ENCODE peak calls at places on chromosomes 5 and 9, in four cellular contexts. T is IMR-90, S is neuronal stem cell, D is H1. X is an unnamed sample.

GRCh38 chr9:84990850-84991505 is 321.4 kb downstream of the NTRK2 start:
- DNase-seq in T (no peak), S (no peak), D (no peak), X (no peak)

GRCh38 chr5:158979749-158980521 is 119.8 kb downstream of the EBF1 start:
- DNase-seq in T (peak; percentile 29), S (no peak), D (no peak), X (no peak)

GRCh38 chr9:90086076-90086475 is 481.3 kb downstream of the GADD45G start:
- DNase-seq in T (no peak), S (no peak), D (no peak), X (peak; percentile 10)

GRCh38 chr5:13809921-13810320 is 134.6 kb downstream of the DNAH5 start:
- DNase-seq in T (no peak), S (no peak), D (no peak), X (no peak)

GRCh38 chr9:124149992-124150391 is 107.8 kb upstream of the NEK6 start:
- DNase-seq in T (peak; percentile 26), S (no peak), D (peak; percentile 39), X (no peak)

GRCh38 chr9:132168347-132168746 is 6.5 kb downstream of the NTNG2 start:
- DNase-seq in T (peak; percentile 52), S (no peak), D (no peak), X (no peak)

GRCh38 chr9:135677641-135678168 is 14.6 kb downstream of the LCN9 start:
- DNase-seq in T (no peak), S (no peak), D (no peak), X (no peak)

GRCh38 chr5:97980291-97980690 is 793.2 kb upstream of the RGMB start:
- DNase-seq in T (no peak), S (no peak), D (no peak), X (no peak)

GRCh38 chr9:138105123-138105415 is 227.5 kb downstream of the CACNA1B start:
- DNase-seq in T (no peak), S (no peak), D (no peak), X (no peak)

GRCh38 chr5:95738069-95738468 is 6.9 kb downstream of the RHOBTB3 start:
- DNase-seq in T (no peak), S (no peak), D (no peak), X (no peak)

GRCh38 chr5:154478224-154478565 is at the start of gene HAND1:
- DNase-seq in T (no peak), S (peak; percentile 80), D (peak; percentile 93), X (no peak)

GRCh38 chr9:2157277-2158105 is 142.3 kb downstream of the SMARCA2 start:
- DNase-seq in T (peak; percentile 69), S (no peak), D (no peak), X (peak; percentile 52)

GRCh38 chr9:32348289-32348688 is 36.2 kb upstream of the ACO1 start:
- DNase-seq in T (no peak), S (no peak), D (no peak), X (no peak)

GRCh38 chr5:18900644-18901043 is 1087.4 kb downstream of the CDH18 start:
- DNase-seq in T (no peak), S (no peak), D (no peak), X (no peak)

GRCh38 chr5:4977421-4977820 is 162.7 kb upstream of the ADAMTS16 start:
- DNase-seq in T (no peak), S (no peak), D (no peak), X (no peak)

GRCh38 chr5:59608745-59609144 is 284.8 kb downstream of the PDE4D start:
- DNase-seq in T (no peak), S (no peak), D (no peak), X (no peak)

GRCh38 chr5:52453176-52453575 is 334.5 kb upstream of the ITGA1 start:
- DNase-seq in T (no peak), S (no peak), D (no peak), X (no peak)

GRCh38 chr5:35354751-35355150 is 124.5 kb upstream of the PRLR start:
- DNase-seq in T (no peak), S (no peak), D (no peak), X (no peak)

GRCh38 chr9:110640736-110641135 is 27.9 kb upstream of the MUSK start:
- DNase-seq in T (no peak), S (no peak), D (no peak), X (no peak)

GRCh38 chr5:144028644-144029043 is 141.8 kb downstream of the YIPF5 start:
- DNase-seq in T (peak; percentile 84), S (no peak), D (no peak), X (no peak)

GRCh38 chr9:105385372-105385985 is 62.4 kb upstream of the FSD1L start:
- DNase-seq in T (no peak), S (no peak), D (no peak), X (no peak)

GRCh38 chr5:147893820-147894219 is 12.5 kb downstream of the C5orf46 start:
- DNase-seq in T (no peak), S (no peak), D (no peak), X (peak; percentile 92)

GRCh38 chr9:35566417-35566816 is 38.6 kb upstream of the TESK1 start:
- DNase-seq in T (no peak), S (no peak), D (no peak), X (no peak)

GRCh38 chr9:38682713-38683112 is 37.2 kb downstream of the FAM240B start:
- DNase-seq in T (peak; percentile 84), S (no peak), D (no peak), X (peak; percentile 73)

GRCh38 chr5:118468085-118468484 is 520.3 kb downstream of the DTWD2 start:
- DNase-seq in T (no peak), S (no peak), D (no peak), X (no peak)

GRCh38 chr9:134779640-134780039 is 101.0 kb upstream of the FCN2 start:
- DNase-seq in T (no peak), S (no peak), D (no peak), X (no peak)

GRCh38 chr5:86807046-86807712 is 189.4 kb downstream of the COX7C start:
- DNase-seq in T (no peak), S (no peak), D (no peak), X (no peak)

GRCh38 chr5:98942849-98943248 is 14.0 kb upstream of the CHD1 start:
- DNase-seq in T (no peak), S (no peak), D (no peak), X (peak; percentile 23)

GRCh38 chr5:135013445-135013844 is 20.6 kb downstream of the PITX1 start:
- DNase-seq in T (no peak), S (no peak), D (no peak), X (no peak)

GRCh38 chr9:116717150-116717549 is 30.0 kb downstream of the TRIM32 start:
- DNase-seq in T (no peak), S (no peak), D (no peak), X (no peak)

GRCh38 chr9:18142964-18143363 is 331.0 kb upstream of the ADAMTSL1 start:
- DNase-seq in T (no peak), S (no peak), D (no peak), X (no peak)

GRCh38 chr5:142590451-142591240 is 95.2 kb downstream of the FGF1 start:
- DNase-seq in T (no peak), S (no peak), D (no peak), X (peak; percentile 71)
- H3K27ac ChIP-seq in T (no peak overlapping the region), S (no peak overlapping the region), D (no peak overlapping the region), X (no peak overlapping the region)

DNA sequence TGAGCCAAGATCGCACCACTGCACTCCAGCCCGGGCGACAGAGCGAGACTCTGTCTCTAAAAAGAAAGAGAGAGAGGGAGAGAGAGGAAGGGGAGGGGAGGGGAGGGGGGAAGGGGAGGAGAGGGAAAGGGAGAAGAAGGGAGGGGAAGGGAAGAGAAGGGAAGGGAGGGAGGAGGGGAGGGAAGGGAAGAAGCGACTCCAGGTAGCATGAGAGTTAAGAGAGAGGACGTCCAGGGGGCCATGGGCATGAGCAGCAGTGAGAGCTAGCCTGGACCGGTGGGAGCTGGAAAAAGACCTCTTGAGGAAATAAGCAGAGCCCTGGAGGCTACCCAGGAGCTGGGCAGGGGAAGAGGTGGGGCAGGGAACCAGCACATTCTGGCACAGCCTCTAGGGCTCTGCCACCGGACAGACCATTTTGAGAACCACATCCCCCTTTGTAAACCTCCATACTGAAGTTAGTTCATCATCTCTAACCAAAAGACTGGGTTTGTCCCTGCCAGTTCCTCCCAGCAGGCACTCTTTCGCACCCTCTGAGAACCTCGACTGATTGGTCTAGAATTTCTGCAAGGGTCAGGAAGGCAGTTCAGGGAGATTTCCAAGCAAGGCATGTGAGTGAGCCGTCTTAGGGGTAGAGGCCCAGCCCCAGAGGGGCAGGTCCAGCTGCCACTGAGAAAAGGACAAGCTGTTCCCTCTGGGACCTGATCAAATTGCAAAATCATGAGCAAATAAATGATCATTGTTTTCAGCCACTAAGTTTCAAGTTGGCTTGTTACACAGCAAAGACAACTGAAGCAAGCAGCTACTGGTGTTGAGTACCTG is 11.7 kb downstream of the NAIF1 start:
- DNase-seq in T (no peak), S (no peak), D (no peak), X (no peak)
- H3K14ac ChIP-seq in T (no peak overlapping the region), S (no peak overlapping the region), D (no peak overlapping the region), X (peak overlapping the region; percentile 4)

DNA sequence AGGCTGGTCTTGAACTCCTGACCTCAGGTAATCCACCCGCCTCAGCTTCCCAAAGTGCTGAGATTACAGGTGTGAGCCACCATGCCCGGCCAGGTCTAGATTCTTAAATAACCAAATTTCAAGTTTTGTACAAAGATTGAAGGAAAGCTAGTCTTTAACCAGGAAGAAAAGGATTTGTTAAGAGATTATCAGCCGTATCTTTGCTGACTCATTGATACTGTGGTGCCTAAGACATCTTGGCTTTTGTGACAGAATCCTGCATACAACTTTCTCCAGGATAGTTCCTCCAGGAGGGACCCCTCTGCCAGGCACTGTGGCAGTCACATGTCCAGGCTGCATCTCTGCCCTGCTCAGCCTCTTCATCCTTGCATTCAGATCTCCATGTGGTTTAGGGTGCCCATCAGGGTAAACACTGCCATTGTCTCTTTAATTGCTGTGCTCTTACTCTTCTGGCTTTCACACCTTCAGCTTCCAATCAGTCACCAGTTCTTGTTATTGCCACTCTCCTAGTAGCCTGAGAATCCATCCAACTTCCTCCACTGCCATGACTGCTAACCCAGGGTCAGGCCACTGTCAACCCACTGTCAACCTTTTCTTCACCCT is 10.0 kb downstream of the MAP3K1 start:
- DNase-seq in T (no peak), S (no peak), D (no peak), X (no peak)
- H3K27ac ChIP-seq in T (no peak overlapping the region), S (no peak overlapping the region), D (no peak overlapping the region), X (no peak overlapping the region)

DNA sequence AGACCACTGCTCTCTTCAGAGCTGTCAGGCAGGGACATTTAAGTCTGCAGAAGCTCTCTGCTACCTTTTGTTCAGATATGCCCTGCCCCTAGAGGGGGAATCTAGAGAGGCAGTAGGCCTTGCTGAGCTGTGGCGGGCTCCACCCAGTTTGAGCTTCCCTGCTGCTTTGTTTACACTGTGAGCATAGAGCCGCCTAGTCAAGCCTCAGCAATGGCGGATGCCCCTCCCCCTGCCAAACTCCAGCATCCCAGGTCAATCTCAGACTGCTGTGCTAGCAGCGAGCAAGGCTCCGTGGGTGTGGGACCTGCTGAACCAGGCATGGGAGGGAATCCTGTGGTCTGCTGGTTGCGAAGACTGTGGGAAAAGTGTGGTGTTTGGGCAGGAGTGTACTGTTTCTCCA is 59.9 kb downstream of the CAVIN4 start:
- DNase-seq in T (no peak), S (peak; percentile 15), D (peak; percentile 67), X (no peak)
- H3K14ac ChIP-seq in T (no peak overlapping the region), S (no peak overlapping the region), D (no peak overlapping the region), X (no peak overlapping the region)

GRCh38 chr5:127912411-127912810 is 171.2 kb upstream of the SLC12A2 start:
- DNase-seq in T (no peak), S (no peak), D (no peak), X (peak; percentile 4)
- H3K27ac ChIP-seq in T (no peak overlapping the region), S (no peak overlapping the region), D (no peak overlapping the region), X (no peak overlapping the region)